ENCODE peak calls at places on chromosomes 6 and 20, in five cellular contexts. O, H, M, T and G are unnamed samples.

GRCh38 chr20:46228671-46229070 is 79.6 kb downstream of the CDH22 start:
- DNase-seq in O (no peak), H (no peak), M (no peak), T (no peak), G (no peak)

GRCh38 chr20:14573676-14574075 is 236.3 kb upstream of the FLRT3 start:
- DNase-seq in O (no peak), H (no peak), M (no peak), T (no peak), G (no peak)

GRCh38 chr6:90273863-90274262 is 22.8 kb downstream of the BACH2 start:
- DNase-seq in O (no peak), H (no peak), M (no peak), T (no peak), G (no peak)

GRCh38 chr6:45988635-45989034 is 27.0 kb downstream of the CLIC5 start:
- DNase-seq in O (no peak), H (no peak), M (no peak), T (no peak), G (no peak)

GRCh38 chr20:10565191-10565921 is 108.4 kb downstream of the JAG1 start:
- DNase-seq in O (peak), H (peak), M (no peak), T (no peak), G (no peak)

GRCh38 chr6:52497652-52498408 is 77.7 kb downstream of the EFHC1 start:
- DNase-seq in O (peak), H (no peak), M (no peak), T (no peak), G (no peak)

GRCh38 chr6:10991115-10991514 is 53.0 kb downstream of the ELOVL2 start:
- DNase-seq in O (no peak), H (no peak), M (no peak), T (no peak), G (no peak)

GRCh38 chr6:96898241-96898851 is 655 bp upstream of the NDUFAF4 start:
- DNase-seq in O (peak), H (peak), M (no peak), T (no peak), G (no peak)

GRCh38 chr20:58634818-58635665 is 16.0 kb upstream of the STX16 start:
- DNase-seq in O (no peak), H (no peak), M (no peak), T (peak), G (peak)

GRCh38 chr6:109478222-109478805 is 4.7 kb downstream of the ZBTB24 start:
- DNase-seq in O (no peak), H (no peak), M (no peak), T (no peak), G (no peak)

GRCh38 chr6:150600302-150601017 is 775 bp downstream of the PLEKHG1 start:
- DNase-seq in O (peak), H (peak), M (peak), T (peak), G (peak)

GRCh38 chr6:56246544-56246940 is 838 bp downstream of the COL21A1 start:
- DNase-seq in O (no peak), H (peak), M (no peak), T (no peak), G (no peak)

GRCh38 chr20:23125625-23126191 is 39.6 kb upstream of the CD93 start:
- DNase-seq in O (no peak), H (no peak), M (no peak), T (no peak), G (no peak)